ENCODE peak calls at places on chromosomes 13 and 19, in six cellular contexts. Z, J, I, O, B and L are unnamed samples.

GRCh38 chr19:35037716-35038622 is 3.6 kb upstream of the HPN start:
- DNase-seq in J (no peak), I (peak), B (no peak), O (no peak), Z (peak), L (no peak)

GRCh38 chr19:48819366-48819816 is 8.6 kb upstream of the BCAT2 start:
- DNase-seq in Z (no peak), J (no peak), I (no peak), B (no peak), O (peak), L (no peak)

GRCh38 chr19:16127776-16128371 is 15.6 kb upstream of the HSH2D start:
- DNase-seq in J (no peak), O (no peak), Z (no peak), I (no peak), B (no peak), L (no peak)

GRCh38 chr19:38989066-38989605 is 13.6 kb upstream of the FBXO17 start:
- DNase-seq in O (no peak), I (no peak), Z (peak), J (peak), B (no peak), L (no peak)

GRCh38 chr19:31139871-31140505 is 209.2 kb downstream of the TSHZ3 start:
- DNase-seq in O (no peak), I (no peak), B (no peak), Z (no peak), J (no peak), L (no peak)

GRCh38 chr19:1469936-1470863 is 8.8 kb downstream of the C19orf25 start:
- DNase-seq in I (no peak), J (peak), Z (no peak), O (peak), B (no peak), L (no peak)

GRCh38 chr19:7600721-7601120 is 5.1 kb downstream of the CAMSAP3 start:
- DNase-seq in B (no peak), Z (no peak), I (no peak), J (no peak), O (no peak), L (no peak)

GRCh38 chr19:6071840-6072239 is 38.5 kb downstream of the RFX2 start:
- DNase-seq in J (no peak), Z (no peak), B (no peak), O (no peak), I (no peak), L (no peak)

GRCh38 chr19:46076951-46077814 is 36.4 kb upstream of the IGFL4 start:
- DNase-seq in O (peak), I (no peak), J (peak), Z (peak), B (peak), L (peak)

GRCh38 chr19:2441096-2441752 is 13.8 kb upstream of the TIMM13 start:
- DNase-seq in J (no peak), I (no peak), O (no peak), B (no peak), Z (no peak), L (no peak)

GRCh38 chr13:19695829-19696228 is 62.4 kb downstream of the MPHOSPH8 start:
- DNase-seq in J (no peak), I (no peak), B (no peak), O (no peak), Z (no peak), L (no peak)

GRCh38 chr13:40666058-40666904 is at the start of gene FOXO1:
- DNase-seq in Z (peak), J (peak), I (no peak), O (peak), B (peak), L (peak)

GRCh38 chr13:99717959-99718674 is 216.8 kb downstream of the TM9SF2 start:
- DNase-seq in Z (no peak), O (no peak), I (no peak), B (no peak), J (no peak), L (no peak)

GRCh38 chr13:98484289-98485219 is 92.4 kb downstream of the STK24 start:
- DNase-seq in J (peak), O (peak), I (no peak), Z (no peak), B (peak), L (peak)

GRCh38 chr13:58313219-58313618 is 681.7 kb downstream of the PCDH17 start:
- DNase-seq in B (peak), O (no peak), J (no peak), I (no peak), Z (no peak), L (no peak)

GRCh38 chr13:48492123-48493075 is 40.5 kb downstream of the RCBTB2 start:
- DNase-seq in J (no peak), O (peak), Z (no peak), B (peak), I (peak), L (no peak)

GRCh38 chr13:40483601-40484000 is 182.8 kb downstream of the FOXO1 start:
- DNase-seq in Z (no peak), I (no peak), J (no peak), O (no peak), B (no peak), L (no peak)

GRCh38 chr13:59274958-59275727 is 888.6 kb downstream of the DIAPH3 start:
- DNase-seq in Z (no peak), B (no peak), I (peak), J (no peak), O (no peak), L (no peak)

GRCh38 chr13:101013245-101013644 is 338.6 kb upstream of the TMTC4 start:
- DNase-seq in O (no peak), B (no peak), I (no peak), J (no peak), Z (no peak), L (no peak)

GRCh38 chr19:3243851-3244700 is 19.6 kb downstream of the CELF5 start:
- DNase-seq in J (peak), O (peak), Z (no peak), I (no peak), B (peak), L (peak)

GRCh38 chr13:39875111-39875510 is 219.6 kb downstream of the COG6 start:
- DNase-seq in I (no peak), B (no peak), O (no peak), J (no peak), Z (no peak), L (no peak)

GRCh38 chr19:14114854-14115253 is 2.7 kb downstream of the PRKACA start:
- DNase-seq in Z (peak), I (no peak), J (peak), B (peak), O (peak), L (no peak)

GRCh38 chr19:3790209-3790734 is 4.1 kb upstream of the MATK start:
- DNase-seq in I (no peak), J (no peak), O (no peak), B (no peak), Z (no peak), L (no peak)

GRCh38 chr19:4547303-4548237 is 7.7 kb upstream of the LRG1 start:
- DNase-seq in Z (peak), J (no peak), O (no peak), B (no peak), I (no peak), L (no peak)

GRCh38 chr13:53064721-53065120 is 36.1 kb downstream of the OLFM4 start:
- DNase-seq in B (no peak), Z (peak), I (no peak), J (no peak), O (no peak), L (no peak)
- TF ChIP-seq GABPA in B (no peak), Z (no peak), I (no peak), J (no peak), O (no peak), L (no peak)

DNA sequence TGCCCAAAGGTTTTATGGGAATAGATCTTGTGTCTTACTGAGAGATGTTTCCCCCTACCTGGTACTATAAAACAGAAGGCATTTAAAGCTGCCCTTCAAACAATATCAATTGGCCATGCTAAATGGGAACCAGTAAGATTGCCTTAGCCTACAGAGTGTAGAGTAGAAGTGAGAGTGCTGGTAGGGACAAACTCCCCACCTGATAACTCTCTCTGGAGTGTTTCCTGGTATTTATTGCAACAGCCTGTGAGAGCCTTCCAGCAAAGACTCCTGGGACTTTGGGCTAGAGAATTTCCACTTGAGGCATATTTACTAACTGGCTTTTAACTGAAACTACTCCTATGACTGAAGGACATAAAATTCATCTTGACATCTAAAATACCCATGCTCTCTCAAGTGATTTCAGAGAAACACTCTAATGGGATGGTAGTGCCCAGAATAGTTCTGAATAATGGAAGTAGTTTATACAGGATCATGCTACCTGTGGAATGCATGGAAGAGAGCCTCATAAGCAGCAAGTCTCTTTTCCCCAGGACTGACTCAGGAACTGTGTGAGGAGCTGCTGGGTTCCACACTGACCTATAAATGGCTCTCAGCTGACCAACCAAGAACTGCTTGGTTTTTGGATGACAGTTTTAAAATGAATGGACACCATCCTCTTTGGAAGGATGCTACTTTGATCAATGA is 132.7 kb upstream of the SLITRK5 start:
- DNase-seq in B (no peak), O (no peak), Z (no peak), J (no peak), I (no peak), L (no peak)
- TF ChIP-seq GABPA in B (no peak), O (no peak), Z (no peak), J (no peak), I (no peak), L (no peak)

DNA sequence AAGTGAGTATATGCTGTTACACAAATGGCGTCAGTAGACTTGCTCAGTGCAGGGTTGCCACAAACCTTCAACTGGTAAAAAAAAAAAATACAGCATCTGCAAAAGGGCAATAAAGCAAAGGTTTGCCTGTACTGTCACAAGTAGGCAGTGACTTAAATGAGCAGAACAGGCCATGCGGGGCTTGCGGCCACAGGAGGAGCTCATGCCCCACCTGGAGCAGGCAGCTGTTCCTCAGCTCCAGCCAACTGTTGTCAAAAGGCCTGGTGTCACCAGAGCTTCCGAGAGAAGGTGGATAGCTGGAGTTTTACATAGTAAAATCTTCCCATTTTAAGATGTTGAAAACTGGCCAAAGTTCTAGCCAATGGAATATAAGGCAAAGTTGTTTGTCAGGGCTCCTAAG is 7.7 kb downstream of the ATP7B start:
- DNase-seq in J (no peak), B (no peak), Z (no peak), I (no peak), O (no peak), L (no peak)
- TF ChIP-seq GABPA in J (no peak), B (no peak), Z (no peak), I (no peak), O (no peak), L (no peak)

DNA sequence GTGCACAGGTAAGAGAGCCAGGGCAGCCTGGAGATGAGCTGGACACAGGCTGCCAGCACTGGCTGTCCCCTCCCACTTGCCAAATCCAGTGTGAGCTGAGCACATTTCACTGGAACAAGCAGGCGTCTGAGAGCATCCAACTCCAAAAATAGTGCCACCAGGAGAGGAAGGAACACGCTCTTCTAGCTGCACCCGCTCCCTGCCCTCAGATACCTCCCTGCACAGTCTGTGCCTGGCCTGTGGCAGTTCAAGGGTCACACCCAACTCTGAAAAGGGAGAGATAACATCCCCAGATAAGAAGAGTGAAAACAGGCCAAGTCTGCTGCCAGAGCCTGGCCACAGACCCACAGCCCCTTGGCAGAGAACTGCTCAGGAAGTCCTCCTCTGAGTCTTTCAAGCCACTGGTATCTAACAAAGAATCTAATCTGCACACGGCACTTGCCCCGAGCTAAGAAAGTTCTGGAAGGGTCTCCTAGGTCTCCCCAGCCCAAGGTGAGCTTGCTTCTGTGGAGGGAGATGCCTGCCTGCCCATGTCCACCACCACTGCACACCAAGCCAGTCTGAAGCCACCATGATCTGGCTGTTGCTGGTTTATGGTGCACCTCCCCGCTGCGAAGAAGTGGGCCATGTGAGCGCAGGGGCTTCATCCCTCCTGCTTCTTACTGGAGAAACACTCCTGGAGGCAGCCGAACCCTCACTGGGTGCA is 14.7 kb downstream of the ELL start:
- DNase-seq in I (no peak), B (no peak), J (no peak), O (no peak), Z (peak), L (no peak)
- TF ChIP-seq GABPA in I (no peak), B (no peak), J (no peak), O (no peak), Z (no peak), L (no peak)